ENCODE peak calls at places on chromosomes 6 and 20, in five cellular contexts. R is fibroblast of villous mesenchyme, T is globus pallidus, H is NCI-H524, L is amygdala. F is an unnamed sample.

GRCh38 chr20:15859061-15859460 is 714.2 kb downstream of the KIF16B start:
- DNase-seq in L (no peak), H (no peak), T (no peak), R (no peak), F (no peak)

GRCh38 chr20:41029150-41029872 is 689 bp downstream of the TOP1 start:
- DNase-seq in H (peak), R (no peak), L (peak), T (peak), F (no peak)

GRCh38 chr6:70622426-70622825 is 45.3 kb upstream of the SMAP1 start:
- DNase-seq in R (no peak), H (no peak), L (no peak), T (no peak), F (no peak)

GRCh38 chr6:167547751-167548150 is 222.9 kb downstream of the TTLL2 start:
- DNase-seq in L (no peak), R (no peak), T (no peak), H (peak), F (no peak)

GRCh38 chr6:99148761-99149160 is 200.7 kb downstream of the FAXC start:
- DNase-seq in T (no peak), H (no peak), R (no peak), L (no peak), F (no peak)

GRCh38 chr6:30685157-30685976 is 1.1 kb downstream of the PPP1R18 start:
- DNase-seq in T (no peak), L (no peak), H (no peak), R (peak), F (no peak)

GRCh38 chr6:73870907-73871306 is 174.9 kb downstream of the CD109 start:
- DNase-seq in L (no peak), R (no peak), H (no peak), T (no peak), F (no peak)

GRCh38 chr6:44386364-44386928 is 1.1 kb upstream of the CDC5L start:
- DNase-seq in T (no peak), L (no peak), H (no peak), R (peak), F (no peak)

GRCh38 chr6:107114872-107115694 is at the start of gene BEND3:
- DNase-seq in L (no peak), T (peak), R (no peak), H (peak), F (no peak)

GRCh38 chr6:111418971-111419693 is 63.9 kb downstream of the REV3L start:
- DNase-seq in T (no peak), H (no peak), L (no peak), R (peak), F (no peak)

GRCh38 chr6:144921206-144921975 is 636.3 kb downstream of the UTRN start:
- DNase-seq in R (no peak), L (no peak), T (no peak), H (no peak), F (no peak)

GRCh38 chr20:44409132-44409600 is 53.7 kb downstream of the HNF4A start:
- DNase-seq in H (no peak), R (no peak), L (no peak), T (no peak), F (no peak)